ENCODE peak calls at places on chromosome 10, in four cellular contexts. One of them, this sample, is unnamed.

GRCh38 chr10:119663866-119664698 is 12.9 kb downstream of the BAG3 start:
- DNase-seq in frontal cortex: no peak
- DNase-seq in GM03348: no peak
- DNase-seq in fibroblast of mammary gland: no peak
- DNase-seq in this sample: peak

GRCh38 chr10:29530112-29530976 is 104.4 kb downstream of the SVIL start:
- DNase-seq in fibroblast of mammary gland: no peak
- DNase-seq in frontal cortex: no peak
- DNase-seq in GM03348: no peak
- DNase-seq in this sample: no peak

GRCh38 chr10:103915794-103916193 is 2.2 kb downstream of the STN1 start:
- DNase-seq in GM03348: no peak
- DNase-seq in fibroblast of mammary gland: no peak
- DNase-seq in frontal cortex: no peak
- DNase-seq in this sample: no peak

GRCh38 chr10:75683158-75683557 is 251.7 kb downstream of the LRMDA start:
- DNase-seq in fibroblast of mammary gland: no peak
- DNase-seq in GM03348: no peak
- DNase-seq in frontal cortex: no peak
- DNase-seq in this sample: no peak

GRCh38 chr10:90218846-90219245 is 517.5 kb downstream of the KIF20B start:
- DNase-seq in GM03348: no peak
- DNase-seq in fibroblast of mammary gland: no peak
- DNase-seq in frontal cortex: no peak
- DNase-seq in this sample: no peak

GRCh38 chr10:46251857-46252847 is 34.6 kb upstream of the ANTXRL start:
- DNase-seq in GM03348: no peak
- DNase-seq in frontal cortex: no peak
- DNase-seq in fibroblast of mammary gland: no peak
- DNase-seq in this sample: no peak

GRCh38 chr10:102878629-102879028 is 9.4 kb downstream of the AS3MT start:
- DNase-seq in GM03348: no peak
- DNase-seq in frontal cortex: no peak
- DNase-seq in fibroblast of mammary gland: no peak
- DNase-seq in this sample: no peak

GRCh38 chr10:26739087-26739631 is 41.7 kb downstream of the PDSS1 start:
- DNase-seq in frontal cortex: no peak
- DNase-seq in fibroblast of mammary gland: no peak
- DNase-seq in GM03348: no peak
- DNase-seq in this sample: no peak

GRCh38 chr10:4652111-4653010 is 173.6 kb upstream of the AKR1E2 start:
- DNase-seq in frontal cortex: no peak
- DNase-seq in GM03348: no peak
- DNase-seq in fibroblast of mammary gland: no peak
- DNase-seq in this sample: no peak

GRCh38 chr10:14382022-14382421 is 51.3 kb upstream of the FRMD4A start:
- DNase-seq in GM03348: no peak
- DNase-seq in fibroblast of mammary gland: no peak
- DNase-seq in frontal cortex: no peak
- DNase-seq in this sample: no peak

GRCh38 chr10:8444630-8445029 is 390.1 kb downstream of the GATA3 start:
- DNase-seq in GM03348: no peak
- DNase-seq in fibroblast of mammary gland: no peak
- DNase-seq in frontal cortex: no peak
- DNase-seq in this sample: no peak

GRCh38 chr10:5434017-5434753 is 21.8 kb downstream of the NET1 start:
- DNase-seq in GM03348: peak
- DNase-seq in fibroblast of mammary gland: peak
- DNase-seq in frontal cortex: no peak
- DNase-seq in this sample: peak

GRCh38 chr10:130440494-130440893 is 304.3 kb downstream of the GLRX3 start:
- DNase-seq in fibroblast of mammary gland: no peak
- DNase-seq in GM03348: no peak
- DNase-seq in frontal cortex: no peak
- DNase-seq in this sample: no peak

GRCh38 chr10:53013201-53013808 is 240.7 kb upstream of the MBL2 start:
- DNase-seq in frontal cortex: no peak
- DNase-seq in GM03348: no peak
- DNase-seq in fibroblast of mammary gland: no peak
- DNase-seq in this sample: no peak

GRCh38 chr10:51867956-51868355 is 168.6 kb upstream of the CSTF2T start:
- DNase-seq in fibroblast of mammary gland: peak
- DNase-seq in GM03348: peak
- DNase-seq in frontal cortex: no peak
- DNase-seq in this sample: peak

GRCh38 chr10:25294032-25294926 is 119.5 kb downstream of the GPR158 start:
- DNase-seq in GM03348: peak
- DNase-seq in frontal cortex: no peak
- DNase-seq in fibroblast of mammary gland: peak
- DNase-seq in this sample: peak

GRCh38 chr10:132200344-132201110 is 13.8 kb downstream of the DPYSL4 start:
- DNase-seq in GM03348: no peak
- DNase-seq in frontal cortex: no peak
- DNase-seq in fibroblast of mammary gland: no peak
- DNase-seq in this sample: no peak

GRCh38 chr10:88467835-88468485 is 115.2 kb downstream of the RNLS start:
- DNase-seq in frontal cortex: no peak
- DNase-seq in GM03348: no peak
- DNase-seq in fibroblast of mammary gland: peak
- DNase-seq in this sample: peak

GRCh38 chr10:97127960-97128850 is 57.6 kb downstream of the SLIT1 start:
- DNase-seq in frontal cortex: no peak
- DNase-seq in fibroblast of mammary gland: no peak
- DNase-seq in GM03348: no peak
- DNase-seq in this sample: no peak

GRCh38 chr10:76577455-76577854 is 1060.2 kb downstream of the KCNMA1 start:
- DNase-seq in fibroblast of mammary gland: no peak
- DNase-seq in frontal cortex: no peak
- DNase-seq in GM03348: no peak
- DNase-seq in this sample: no peak

GRCh38 chr10:59057350-59057749 is 119.1 kb upstream of the PHYHIPL start:
- DNase-seq in fibroblast of mammary gland: no peak
- DNase-seq in GM03348: no peak
- DNase-seq in frontal cortex: no peak
- DNase-seq in this sample: no peak

GRCh38 chr10:32971536-32972091 is 13.6 kb upstream of the ITGB1 start:
- DNase-seq in frontal cortex: no peak
- DNase-seq in GM03348: no peak
- DNase-seq in fibroblast of mammary gland: no peak
- DNase-seq in this sample: no peak

GRCh38 chr10:84176351-84176750 is 2.8 kb downstream of the GPR15LG start:
- DNase-seq in GM03348: no peak
- DNase-seq in fibroblast of mammary gland: no peak
- DNase-seq in frontal cortex: no peak
- DNase-seq in this sample: no peak

GRCh38 chr10:95350212-95350829 is 59.5 kb upstream of the PDLIM1 start:
- DNase-seq in GM03348: peak
- DNase-seq in fibroblast of mammary gland: peak
- DNase-seq in frontal cortex: no peak
- DNase-seq in this sample: peak

GRCh38 chr10:132420469-132421376 is 23.7 kb downstream of the PWWP2B start:
- DNase-seq in GM03348: peak
- DNase-seq in frontal cortex: no peak
- DNase-seq in fibroblast of mammary gland: no peak
- DNase-seq in this sample: peak

GRCh38 chr10:79487296-79488194 is 24.8 kb upstream of the EIF5AL1 start:
- DNase-seq in GM03348: peak
- DNase-seq in frontal cortex: peak
- DNase-seq in fibroblast of mammary gland: peak
- DNase-seq in this sample: peak

GRCh38 chr10:926075-926698 is 5.3 kb downstream of the LARP4B start:
- DNase-seq in frontal cortex: no peak
- DNase-seq in GM03348: no peak
- DNase-seq in fibroblast of mammary gland: no peak
- DNase-seq in this sample: no peak

GRCh38 chr10:102009801-102010425 is 46.1 kb downstream of the ARMH3 start:
- DNase-seq in GM03348: peak
- DNase-seq in frontal cortex: peak
- DNase-seq in fibroblast of mammary gland: peak
- DNase-seq in this sample: peak

GRCh38 chr10:89390875-89391576 is 1.4 kb upstream of the IFIT1 start:
- DNase-seq in GM03348: no peak
- DNase-seq in frontal cortex: no peak
- DNase-seq in fibroblast of mammary gland: no peak
- DNase-seq in this sample: no peak

GRCh38 chr10:33481184-33481583 is 146.7 kb upstream of the NRP1 start:
- DNase-seq in fibroblast of mammary gland: no peak
- DNase-seq in frontal cortex: no peak
- DNase-seq in GM03348: no peak
- DNase-seq in this sample: no peak